ENCODE peak calls at places on chromosomes 1 and 21, in eight cellular contexts. V is A549; T is lung; N is OCI-LY7; J is stimulated activated CD4-positive, alpha-beta T cell treated with anti-CD3 and anti-CD28 coated beads, Interleukin-12 subunit alpha, Interleukin-12 subunit beta, amount 100 ng/mL, for 4 hours; S is T-helper 2 cell; U is ACHN; G is hepatocyte. C is an unnamed sample.

GRCh38 chr1:2020310-2020655 is 1.1 kb downstream of the GABRD start:
- DNase-seq in V (no peak), T (no peak), N (no peak), J (no peak), S (no peak), U (no peak), G (no peak), C (no peak)

GRCh38 chr1:55546553-55546952 is 331.4 kb upstream of the USP24 start:
- DNase-seq in V (no peak), T (no peak), N (no peak), J (no peak), S (no peak), U (no peak), G (no peak), C (no peak)

GRCh38 chr21:45488839-45489479 is 53.3 kb downstream of the SLC19A1 start:
- DNase-seq in V (no peak), T (no peak), N (no peak), J (no peak), S (no peak), U (no peak), G (no peak), C (no peak)

GRCh38 chr1:91851130-91852010 is 34.6 kb downstream of the TGFBR3 start:
- DNase-seq in V (peak; percentile 80), T (peak; percentile 88), N (no peak), J (no peak), S (no peak), U (peak; percentile 45), G (peak; percentile 79), C (peak; percentile 43)

GRCh38 chr1:179079113-179079761 is 2.6 kb upstream of the TOR3A start:
- DNase-seq in V (peak; percentile 86), T (peak; percentile 54), N (peak; percentile 83), J (peak; percentile 20), S (no peak), U (peak; percentile 81), G (peak; percentile 85), C (peak; percentile 80)

GRCh38 chr1:2199042-2199810 is 4.7 kb upstream of the FAAP20 start:
- DNase-seq in V (peak; percentile 77), T (peak; percentile 91), N (no peak), J (peak; percentile 77), S (peak; percentile 61), U (peak; percentile 88), G (peak; percentile 91), C (peak; percentile 81)

GRCh38 chr1:228836954-228837481 is 101.7 kb downstream of the RHOU start:
- DNase-seq in V (no peak), T (peak; percentile 19), N (no peak), J (no peak), S (no peak), U (no peak), G (peak; percentile 23), C (peak; percentile 30)

GRCh38 chr1:83818916-83819315 is 180.0 kb downstream of the TTLL7 start:
- DNase-seq in V (peak; percentile 27), T (no peak), N (no peak), J (no peak), S (no peak), U (no peak), G (peak; percentile 72), C (peak; percentile 47)

GRCh38 chr1:46306159-46306530 is 2.6 kb downstream of the UQCRH start:
- DNase-seq in V (no peak), T (no peak), N (no peak), J (no peak), S (no peak), U (no peak), G (no peak), C (no peak)

GRCh38 chr1:203522237-203522636 is 28.3 kb downstream of the OPTC start:
- DNase-seq in V (no peak), T (no peak), N (no peak), J (no peak), S (no peak), U (no peak), G (no peak), C (no peak)

GRCh38 chr1:76587213-76587612 is 280.1 kb upstream of the ST6GALNAC5 start:
- DNase-seq in V (no peak), T (no peak), N (no peak), J (no peak), S (no peak), U (no peak), G (peak; percentile 5), C (no peak)

GRCh38 chr1:8669608-8670335 is 147.7 kb downstream of the RERE start:
- DNase-seq in V (no peak), T (no peak), N (no peak), J (no peak), S (no peak), U (no peak), G (no peak), C (no peak)

GRCh38 chr1:113073457-113073950 is 506 bp downstream of the LRIG2 start:
- DNase-seq in V (peak; percentile 54), T (peak; percentile 36), N (no peak), J (no peak), S (no peak), U (peak; percentile 73), G (peak; percentile 88), C (peak; percentile 9)

GRCh38 chr1:64474639-64475038 is 4.7 kb downstream of the CACHD1 start:
- DNase-seq in V (no peak), T (peak; percentile 65), N (no peak), J (no peak), S (no peak), U (peak; percentile 62), G (peak; percentile 44), C (no peak)

C was measured in HT-29.